ENCODE peak calls at places on chromosomes 16 and 17, in four cellular contexts. T is progenitor cell of endocrine pancreas, H is GM12892, V is GDM1. M is an unnamed sample.

GRCh38 chr17:42266918-42267766 is 9.0 kb downstream of the STAT5B start:
- DNase-seq in T (no peak), H (no peak), V (no peak), M (no peak)

GRCh38 chr17:73156166-73156840 is 8.5 kb upstream of the SSTR2 start:
- DNase-seq in T (peak; percentile 50), H (peak; percentile 60), V (no peak), M (peak; percentile 53)

GRCh38 chr16:77211880-77212735 is 12.9 kb downstream of the SYCE1L start:
- DNase-seq in T (peak; percentile 58), H (peak; percentile 64), V (peak; percentile 11), M (peak; percentile 69)

GRCh38 chr16:22027633-22028032 is 19.7 kb downstream of the MOSMO start:
- DNase-seq in T (no peak), H (no peak), V (no peak), M (no peak)

GRCh38 chr16:86074651-86075487 is 175.9 kb downstream of the IRF8 start:
- DNase-seq in T (no peak), H (no peak), V (no peak), M (no peak)

GRCh38 chr17:42342242-42343008 is 45.8 kb downstream of the STAT3 start:
- DNase-seq in T (no peak), H (no peak), V (peak; percentile 27), M (no peak)

GRCh38 chr16:11234884-11235702 is 20.9 kb downstream of the SOCS1 start:
- DNase-seq in T (no peak), H (no peak), V (no peak), M (no peak)

GRCh38 chr16:21565816-21566669 is 33.3 kb upstream of the METTL9 start:
- DNase-seq in T (no peak), H (no peak), V (no peak), M (no peak)

GRCh38 chr16:89330177-89330856 is 112.8 kb downstream of the ZNF778 start:
- DNase-seq in T (no peak), H (no peak), V (no peak), M (no peak)

GRCh38 chr16:8919934-8920465 is 37.8 kb downstream of the LITAFD start:
- DNase-seq in T (no peak), H (no peak), V (no peak), M (peak; percentile 88)

GRCh38 chr16:22694887-22695382 is 119.0 kb upstream of the HS3ST2 start:
- DNase-seq in T (no peak), H (no peak), V (no peak), M (no peak)

GRCh38 chr17:10144976-10145375 is 53.4 kb downstream of the GAS7 start:
- DNase-seq in T (no peak), H (no peak), V (no peak), M (no peak)

GRCh38 chr17:3197219-3197618 is at the start of gene OR1A2:
- DNase-seq in T (no peak), H (no peak), V (no peak), M (no peak)

GRCh38 chr16:12236491-12237030 is 260.0 kb downstream of the SNX29 start:
- DNase-seq in T (no peak), H (no peak), V (no peak), M (no peak)

GRCh38 chr16:84610385-84610784 is 7.5 kb downstream of the COTL1 start:
- DNase-seq in T (no peak), H (no peak), V (no peak), M (no peak)

GRCh38 chr17:29610395-29610794 is 12.3 kb downstream of the CORO6 start:
- DNase-seq in T (no peak), H (no peak), V (no peak), M (no peak)

GRCh38 chr17:45791041-45791582 is 7.0 kb downstream of the CRHR1 start:
- DNase-seq in T (no peak), H (no peak), V (no peak), M (no peak)

GRCh38 chr16:81758376-81758775 is 20.7 kb upstream of the PLCG2 start:
- DNase-seq in T (no peak), H (no peak), V (no peak), M (no peak)

GRCh38 chr17:70636517-70637133 is 467.3 kb downstream of the KCNJ2 start:
- DNase-seq in T (no peak), H (no peak), V (no peak), M (peak; percentile 38)

GRCh38 chr17:81400154-81400938 is 5.1 kb downstream of the BAHCC1 start:
- DNase-seq in T (no peak), H (no peak), V (no peak), M (no peak)

GRCh38 chr16:75065149-75065807 is 51.3 kb downstream of the LDHD start:
- DNase-seq in T (no peak), H (no peak), V (no peak), M (no peak)

GRCh38 chr17:77846531-77847085 is 111.9 kb upstream of the TNRC6C start:
- DNase-seq in T (no peak), H (no peak), V (peak; percentile 44), M (no peak)

GRCh38 chr16:3953728-3954410 is 73.4 kb upstream of the CREBBP start:
- DNase-seq in T (no peak), H (no peak), V (no peak), M (no peak)

GRCh38 chr17:3026856-3027751 is 36.3 kb downstream of the OR1D5 start:
- DNase-seq in T (no peak), H (no peak), V (no peak), M (no peak)

GRCh38 chr17:50495217-50495823 is 12.9 kb upstream of the MYCBPAP start:
- DNase-seq in T (no peak), H (no peak), V (no peak), M (no peak)

GRCh38 chr17:49576121-49576905 is 642 bp downstream of the NXPH3 start:
- DNase-seq in T (no peak), H (no peak), V (no peak), M (no peak)

GRCh38 chr17:4514206-4514605 is 15.5 kb downstream of the SPNS2 start:
- DNase-seq in T (peak; percentile 46), H (no peak), V (no peak), M (no peak)

GRCh38 chr17:35808240-35808961 is 883 bp upstream of the TAF15 start:
- DNase-seq in T (no peak), H (no peak), V (no peak), M (no peak)

GRCh38 chr16:56726283-56726682 is 3.6 kb upstream of the NUP93 start:
- DNase-seq in T (no peak), H (no peak), V (no peak), M (no peak)

GRCh38 chr17:12107905-12108304 is 87.2 kb downstream of the MAP2K4 start:
- DNase-seq in T (no peak), H (no peak), V (no peak), M (no peak)

GRCh38 chr17:42337442-42337841 is 49.1 kb downstream of the STAT5A start:
- DNase-seq in T (no peak), H (no peak), V (peak; percentile 45), M (no peak)

M was measured in NCI-H1930.